ENCODE peak calls at places on chromosomes 7 and 10, in six cellular contexts. U is activated T-cell treated with anti-CD3 and anti-CD28 coated beads for 1 hour; V is stimulated activated CD4-positive, alpha-beta T cell treated with anti-CD3 and anti-CD28 coated beads, Interleukin-1b, Interleukin-23, amount 100 ng/mL, for 48 hours; R is GM04504; W is germinal center; Y is BE2C. N is an unnamed sample.

GRCh38 chr7:18996583-18996982 is 120.9 kb downstream of the TWIST1 start:
- DNase-seq in W (no peak), Y (no peak), R (no peak), U (no peak), V (no peak), N (no peak)

GRCh38 chr10:116274141-116274861 is 1.3 kb upstream of the GFRA1 start:
- DNase-seq in Y (no peak), W (no peak), R (no peak), U (no peak), V (no peak), N (no peak)

GRCh38 chr7:134083766-134084487 is 43.2 kb upstream of the LRGUK start:
- DNase-seq in U (no peak), W (no peak), V (no peak), Y (peak; percentile 26), R (peak; percentile 22), N (no peak)

GRCh38 chr7:71521506-71521905 is 389.6 kb downstream of the GALNT17 start:
- DNase-seq in W (no peak), V (no peak), Y (no peak), R (peak; percentile 65), U (no peak), N (no peak)

GRCh38 chr7:44378744-44379143 is 53.4 kb upstream of the CAMK2B start:
- DNase-seq in Y (no peak), R (peak; percentile 52), V (no peak), U (no peak), W (no peak), N (no peak)

GRCh38 chr10:125057158-125058001 is 103.0 kb downstream of the CTBP2 start:
- DNase-seq in Y (no peak), R (peak; percentile 87), W (no peak), U (no peak), V (no peak), N (peak; percentile 75)

GRCh38 chr10:85666987-85667386 is 699.6 kb downstream of the GRID1 start:
- DNase-seq in U (no peak), Y (no peak), W (no peak), V (no peak), R (no peak), N (no peak)

GRCh38 chr10:100909506-100910260 is 3.1 kb upstream of the SLF2 start:
- DNase-seq in V (no peak), U (no peak), Y (no peak), R (no peak), W (no peak), N (no peak)

GRCh38 chr10:26468291-26468690 is 30.1 kb downstream of the APBB1IP start:
- DNase-seq in U (no peak), V (no peak), Y (no peak), W (no peak), R (no peak), N (no peak)

GRCh38 chr7:38283107-38283506 is 9.7 kb upstream of the TARP start:
- DNase-seq in R (no peak), U (no peak), V (no peak), W (no peak), Y (no peak), N (no peak)

GRCh38 chr10:121405953-121406352 is 192.3 kb downstream of the FGFR2 start:
- DNase-seq in W (no peak), R (no peak), V (no peak), U (no peak), Y (no peak), N (no peak)

GRCh38 chr10:119364941-119365340 is 157.6 kb downstream of the GRK5 start:
- DNase-seq in U (no peak), W (no peak), Y (no peak), R (no peak), V (no peak), N (no peak)

GRCh38 chr7:137747359-137748031 is 99.3 kb downstream of the DGKI start:
- DNase-seq in W (no peak), Y (no peak), V (no peak), R (no peak), U (no peak), N (no peak)

GRCh38 chr7:84845971-84846370 is 340.9 kb downstream of the SEMA3D start:
- DNase-seq in V (no peak), Y (no peak), U (no peak), R (no peak), W (no peak), N (no peak)

GRCh38 chr10:43627942-43628341 is 20.7 kb downstream of the ZNF32 start:
- DNase-seq in U (no peak), W (no peak), Y (no peak), R (no peak), V (no peak), N (no peak)

GRCh38 chr7:107842213-107842612 is 39.2 kb upstream of the SLC26A3 start:
- DNase-seq in R (no peak), U (no peak), V (no peak), Y (no peak), W (no peak), N (no peak)

GRCh38 chr7:140667476-140667875 is 5.3 kb upstream of the ADCK2 start:
- DNase-seq in Y (no peak), R (no peak), V (no peak), W (no peak), U (no peak), N (no peak)

GRCh38 chr10:103021897-103022286 is 103.8 kb downstream of the CNNM2 start:
- DNase-seq in V (no peak), R (no peak), U (no peak), W (no peak), Y (no peak), N (no peak)

GRCh38 chr10:121659236-121659635 is 61.0 kb upstream of the FGFR2 start:
- DNase-seq in Y (no peak), R (no peak), U (no peak), V (no peak), W (no peak), N (no peak)

GRCh38 chr7:95577137-95577536 is 19.2 kb downstream of the PDK4 start:
- DNase-seq in R (no peak), W (no peak), V (no peak), Y (no peak), U (no peak), N (no peak)

GRCh38 chr7:128358233-128358632 is 3.3 kb downstream of the PRRT4 start:
- DNase-seq in V (no peak), U (no peak), R (no peak), Y (no peak), W (no peak), N (no peak)

GRCh38 chr7:47386273-47386820 is 195.6 kb downstream of the TNS3 start:
- DNase-seq in U (no peak), Y (no peak), W (no peak), R (no peak), V (no peak), N (no peak)

GRCh38 chr10:127921751-127922140 is 14.8 kb downstream of the PTPRE start:
- DNase-seq in U (no peak), W (no peak), V (no peak), Y (no peak), R (no peak), N (no peak)

GRCh38 chr7:138556771-138557484 is 96.9 kb downstream of the TRIM24 start:
- DNase-seq in R (no peak), U (no peak), W (no peak), V (no peak), Y (no peak), N (no peak)

GRCh38 chr10:60359066-60359465 is 30.6 kb downstream of the ANK3 start:
- DNase-seq in U (no peak), V (no peak), Y (no peak), W (no peak), R (no peak), N (no peak)

GRCh38 chr7:24877790-24878311 is 102.1 kb downstream of the OSBPL3 start:
- DNase-seq in Y (no peak), R (peak; percentile 26), U (no peak), W (peak; percentile 70), V (peak; percentile 35), N (peak; percentile 92)

GRCh38 chr10:111057006-111057405 is 19.8 kb upstream of the ADRA2A start:
- DNase-seq in Y (no peak), W (no peak), U (no peak), V (no peak), R (no peak), N (no peak)

GRCh38 chr7:155369-156000 is 36.9 kb upstream of the FAM20C start:
- DNase-seq in W (no peak), Y (no peak), R (no peak), U (no peak), V (no peak), N (no peak)

GRCh38 chr7:103432713-103433112 is 13.3 kb downstream of the SLC26A5 start:
- DNase-seq in V (no peak), Y (no peak), R (no peak), U (no peak), W (no peak), N (no peak)

GRCh38 chr7:131943616-131944015 is 387.2 kb upstream of the PODXL start:
- DNase-seq in W (no peak), U (no peak), Y (no peak), V (no peak), R (no peak), N (no peak)

GRCh38 chr7:29893351-29894005 is 87.2 kb downstream of the WIPF3 start:
- DNase-seq in R (no peak), W (no peak), U (no peak), V (no peak), Y (no peak), N (no peak)

N was measured in RPMI8226.